ENCODE peak calls at places on chromosomes 3 and 15, in five cellular contexts. T, B, A, S and D are unnamed samples.

GRCh38 chr15:62417444-62417843 is 252.4 kb upstream of the C2CD4B start:
- DNase-seq in T (no peak), B (no peak), A (peak; percentile 40), S (no peak), D (no peak)

GRCh38 chr3:163071684-163072083 is 1575.1 kb downstream of the OTOL1 start:
- DNase-seq in T (no peak), B (no peak), A (peak; percentile 13), S (no peak), D (peak; percentile 9)

GRCh38 chr15:25176991-25177954 is 222.5 kb downstream of the SNRPN start:
- DNase-seq in T (no peak), B (peak; percentile 2), A (no peak), S (peak; percentile 51), D (no peak)

GRCh38 chr3:27914199-27914598 is 192.1 kb upstream of the EOMES start:
- DNase-seq in T (peak; percentile 52), B (no peak), A (no peak), S (no peak), D (no peak)

GRCh38 chr3:184765047-184765729 is 46.8 kb upstream of the VPS8 start:
- DNase-seq in T (no peak), B (no peak), A (no peak), S (peak; percentile 41), D (peak; percentile 100)

GRCh38 chr3:37772773-37773291 is 88.8 kb upstream of the CTDSPL start:
- DNase-seq in T (no peak), B (no peak), A (no peak), S (no peak), D (no peak)

GRCh38 chr3:90184861-90185260 is 1077.4 kb downstream of the EPHA3 start:
- DNase-seq in T (no peak), B (no peak), A (peak; percentile 43), S (no peak), D (no peak)

GRCh38 chr3:183116051-183116614 is 16.8 kb upstream of the MCCC1 start:
- DNase-seq in T (peak; percentile 97), B (peak; percentile 79), A (no peak), S (peak; percentile 92), D (peak; percentile 20)

GRCh38 chr15:57728436-57728835 is 21.9 kb downstream of the POLR2M start:
- DNase-seq in T (no peak), B (no peak), A (no peak), S (no peak), D (no peak)

GRCh38 chr3:13507791-13508339 is 27.8 kb downstream of the HDAC11 start:
- DNase-seq in T (peak; percentile 37), B (peak; percentile 52), A (no peak), S (no peak), D (no peak)

GRCh38 chr15:68646156-68646555 is 67.4 kb downstream of the CORO2B start:
- DNase-seq in T (no peak), B (no peak), A (no peak), S (no peak), D (no peak)

GRCh38 chr3:195808741-195809290 is 2.9 kb downstream of the MUC4 start:
- DNase-seq in T (no peak), B (no peak), A (no peak), S (peak; percentile 41), D (no peak)

GRCh38 chr3:177973241-177973840 is 562.9 kb upstream of the KCNMB2 start:
- DNase-seq in T (no peak), B (peak; percentile 24), A (peak; percentile 47), S (no peak), D (peak; percentile 70)

GRCh38 chr15:68186671-68187397 is 18.3 kb downstream of the CALML4 start:
- DNase-seq in T (no peak), B (no peak), A (peak; percentile 69), S (no peak), D (no peak)

GRCh38 chr3:62210016-62210415 is 163.3 kb downstream of the FEZF2 start:
- DNase-seq in T (no peak), B (no peak), A (no peak), S (no peak), D (no peak)

GRCh38 chr15:49045691-49046112 is 544 bp downstream of the SECISBP2L start:
- DNase-seq in T (peak; percentile 68), B (peak; percentile 32), A (peak; percentile 43), S (no peak), D (peak; percentile 20)

GRCh38 chr15:44069489-44069888 is 125.6 kb downstream of the FRMD5 start:
- DNase-seq in T (no peak), B (no peak), A (no peak), S (no peak), D (no peak)

GRCh38 chr3:156291269-156292123 is 171.1 kb downstream of the KCNAB1 start:
- DNase-seq in T (peak; percentile 76), B (peak; percentile 28), A (peak; percentile 25), S (peak; percentile 71), D (no peak)

GRCh38 chr3:49397470-49397869 is 14.3 kb downstream of the RHOA start:
- DNase-seq in T (peak; percentile 33), B (peak; percentile 26), A (no peak), S (no peak), D (no peak)

DNA sequence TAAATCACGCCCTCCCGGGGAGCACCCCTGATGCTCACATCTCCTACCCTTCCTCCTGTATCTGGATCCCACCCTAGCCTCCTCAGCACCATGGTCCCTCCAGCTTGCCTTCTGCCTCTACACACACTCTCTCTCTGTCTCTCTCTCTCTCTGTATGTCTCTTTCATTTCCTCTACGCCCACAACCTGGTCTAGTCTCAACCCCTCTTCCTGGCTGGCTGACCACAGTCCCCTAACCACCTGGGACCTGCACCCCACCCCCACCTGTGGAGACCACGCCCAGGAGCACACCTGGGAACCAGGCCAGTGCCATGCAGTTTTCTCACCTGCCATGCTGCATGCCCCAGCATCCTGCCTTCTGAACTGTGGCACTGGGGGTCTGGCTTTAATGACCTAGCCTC is 4.0 kb upstream of the CFAP100 start:
- DNase-seq in T (no peak), B (no peak), A (no peak), S (no peak), D (no peak)
- H3K27me3 ChIP-seq in T (peaks cover 67% of the 10 kb centered on the region), B (peaks cover 17% of the 10 kb centered on the region), A (peaks cover 30% of the 10 kb centered on the region), S (peaks cover 48% of the 10 kb centered on the region), D (peaks cover 60% of the 10 kb centered on the region)

GRCh38 chr15:100602064-100602821 is at the start of the genes ASB7 and LINS1:
- DNase-seq in T (peak; percentile 100), B (peak; percentile 100), A (peak; percentile 100), S (peak; percentile 100), D (peak; percentile 100)
- TF ChIP-seq CTCF in T (no peak), B (no peak), A (no peak), S (no peak), D (no peak)

GRCh38 chr3:56775931-56776461 is 25.8 kb downstream of the ARHGEF3 start:
- DNase-seq in T (no peak), B (no peak), A (no peak), S (no peak), D (no peak)
- H3K4me1 ChIP-seq in T (no peaks in the 10 kb centered on the region), B (peaks cover 19% of the 10 kb centered on the region), A (no peaks in the 10 kb centered on the region), S (peaks cover 65% of the 10 kb centered on the region), D (no peaks in the 10 kb centered on the region)

GRCh38 chr15:100893261-100893963 is 13.8 kb downstream of the ALDH1A3 start:
- DNase-seq in T (no peak), B (no peak), A (no peak), S (peak; percentile 11), D (no peak)

GRCh38 chr15:100891316-100892012 is 11.8 kb downstream of the ALDH1A3 start:
- DNase-seq in T (peak; percentile 79), B (no peak), A (no peak), S (peak; percentile 70), D (no peak)

GRCh38 chr15:100890850-100891249 is 11.2 kb downstream of the ALDH1A3 start:
- DNase-seq in T (no peak), B (no peak), A (no peak), S (peak; percentile 36), D (no peak)

GRCh38 chr15:100890059-100890720 is 10.6 kb downstream of the ALDH1A3 start:
- DNase-seq in T (no peak), B (no peak), A (no peak), S (no peak), D (no peak)

DNA sequence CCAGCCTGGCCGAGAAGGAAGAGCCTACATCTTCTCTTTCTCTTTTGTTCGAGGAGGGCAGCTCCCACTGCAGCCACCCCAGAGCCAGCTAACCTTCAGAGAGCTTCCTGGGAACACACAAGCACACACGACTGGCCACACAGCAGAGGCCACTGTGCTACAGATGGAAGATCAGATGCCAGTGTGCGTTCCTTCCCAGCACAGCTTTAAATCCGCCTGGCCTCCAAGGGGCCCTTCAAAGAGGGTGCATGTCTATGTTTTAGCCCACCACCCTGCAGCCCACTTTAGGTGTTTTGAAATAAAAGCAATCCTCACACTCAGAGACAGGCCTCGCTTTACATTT is 12.4 kb downstream of the ALDH1A3 start:
- DNase-seq in T (no peak), B (no peak), A (no peak), S (no peak), D (no peak)
- H3K27me3 ChIP-seq in T (no peaks in the 10 kb centered on the region), B (no peaks in the 10 kb centered on the region), A (no peaks in the 10 kb centered on the region), S (peaks cover 47% of the 10 kb centered on the region), D (no peaks in the 10 kb centered on the region)

GRCh38 chr3:23864954-23865353 is 51.8 kb downstream of the NKIRAS1 start:
- DNase-seq in T (no peak), B (no peak), A (no peak), S (no peak), D (no peak)

GRCh38 chr3:23863060-23863459 is 53.7 kb downstream of the NKIRAS1 start:
- DNase-seq in T (no peak), B (no peak), A (peak; percentile 32), S (no peak), D (no peak)

GRCh38 chr3:23872330-23872729 is 44.5 kb downstream of the NKIRAS1 start:
- DNase-seq in T (no peak), B (no peak), A (no peak), S (no peak), D (no peak)

GRCh38 chr3:23865595-23866396 is 51.0 kb downstream of the NKIRAS1 start:
- DNase-seq in T (peak; percentile 59), B (peak; percentile 44), A (no peak), S (no peak), D (no peak)

GRCh38 chr3:23867400-23867799 is 49.4 kb downstream of the NKIRAS1 start:
- DNase-seq in T (no peak), B (no peak), A (no peak), S (no peak), D (no peak)
- TF ChIP-seq CTCF in T (peak; percentile 17), B (no peak), A (no peak), S (no peak), D (peak; percentile 34)

GRCh38 chr3:127772273-127772672 is 50.0 kb downstream of the MGLL start:
- DNase-seq in T (no peak), B (no peak), A (no peak), S (peak; percentile 37), D (no peak)
- H3K4me1 ChIP-seq in T (no peaks in the 10 kb centered on the region), B (peaks cover 10% of the 10 kb centered on the region), A (peaks cover 26% of the 10 kb centered on the region), S (peaks cover 86% of the 10 kb centered on the region), D (peaks cover 22% of the 10 kb centered on the region)

DNA sequence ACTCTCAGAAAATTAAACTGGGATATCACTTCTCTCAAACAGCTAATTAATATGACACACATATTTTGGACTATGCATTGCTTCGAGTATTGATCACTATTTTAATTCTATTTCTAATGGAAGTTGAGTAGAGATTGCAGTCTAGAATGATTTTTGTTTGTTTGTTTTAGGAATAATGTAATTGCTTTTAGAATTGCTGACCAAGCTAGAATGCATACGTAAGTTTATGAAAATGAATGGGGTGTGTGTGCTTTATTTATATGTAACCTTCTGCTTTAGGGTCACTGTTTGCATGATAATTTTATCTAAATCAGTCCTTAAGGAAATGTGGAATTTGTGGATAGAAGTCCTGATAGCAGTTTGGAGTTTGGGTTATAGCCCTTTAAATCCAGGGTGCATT is 371.4 kb downstream of the NR2F2 start:
- DNase-seq in T (no peak), B (no peak), A (no peak), S (no peak), D (no peak)
- H3K27me3 ChIP-seq in T (no peaks in the 10 kb centered on the region), B (no peaks in the 10 kb centered on the region), A (no peaks in the 10 kb centered on the region), S (no peaks in the 10 kb centered on the region), D (no peaks in the 10 kb centered on the region)

GRCh38 chr15:84864429-84864795 is 20.1 kb upstream of the SLC28A1 start:
- DNase-seq in T (no peak), B (no peak), A (no peak), S (no peak), D (no peak)
- TF ChIP-seq CTCF in T (no peak), B (no peak), A (no peak), S (no peak), D (no peak)